ENCODE peak calls at places on chromosome 11, in eight cellular contexts. E is RWPE1, A is neural crest cell, Z is left cardiac atrium, N is fibroblast of the conjunctiva, X is right cardiac atrium, C is fibroblast of lung, D is ovary. T is an unnamed sample.

GRCh38 chr11:110712643-110713468 is 619 bp upstream of the ARHGAP20 start:
- DNase-seq in E (no peak), D (no peak), Z (peak), N (no peak), A (no peak), C (peak), X (peak), T (no peak)

GRCh38 chr11:1371377-1371776 is 18.4 kb upstream of the BRSK2 start:
- DNase-seq in D (no peak), A (no peak), N (no peak), X (no peak), Z (no peak), E (no peak), C (no peak), T (no peak)

GRCh38 chr11:105189586-105189985 is 50.0 kb upstream of the CARD18 start:
- DNase-seq in X (no peak), N (no peak), A (no peak), E (peak), D (no peak), C (no peak), Z (no peak), T (no peak)

GRCh38 chr11:57491371-57492061 is 24.0 kb downstream of the SLC43A1 start:
- DNase-seq in C (no peak), Z (no peak), N (no peak), D (no peak), X (peak), A (peak), E (no peak), T (no peak)

GRCh38 chr11:116457336-116458007 is 315.3 kb downstream of the BUD13 start:
- DNase-seq in A (no peak), X (no peak), D (no peak), N (no peak), Z (no peak), C (no peak), E (no peak), T (no peak)

GRCh38 chr11:110095554-110095953 is 2.4 kb downstream of the ZC3H12C start:
- DNase-seq in A (no peak), Z (no peak), E (peak), D (no peak), N (no peak), C (peak), X (no peak), T (no peak)

GRCh38 chr11:19597194-19597593 is 115.4 kb upstream of the NAV2 start:
- DNase-seq in D (no peak), C (peak), N (peak), Z (no peak), X (no peak), E (peak), A (no peak), T (peak)

GRCh38 chr11:43582837-43583462 is 97.6 kb upstream of the HSD17B12 start:
- DNase-seq in X (no peak), C (no peak), N (no peak), E (no peak), A (no peak), D (no peak), Z (no peak), T (no peak)

GRCh38 chr11:1073261-1073724 is 1.4 kb upstream of the MUC2 start:
- DNase-seq in N (no peak), C (peak), X (peak), A (no peak), Z (peak), D (peak), E (peak), T (no peak)

GRCh38 chr11:17463795-17464194 is 12.8 kb downstream of the ABCC8 start:
- DNase-seq in Z (no peak), D (no peak), A (no peak), N (no peak), C (no peak), E (no peak), X (no peak), T (no peak)

GRCh38 chr11:132610791-132611190 is 921.5 kb downstream of the OPCML start:
- DNase-seq in D (no peak), Z (no peak), A (no peak), E (no peak), N (no peak), C (peak), X (no peak), T (no peak)

GRCh38 chr11:127074151-127074761 is 73.7 kb upstream of the KIRREL3 start:
- DNase-seq in X (no peak), E (peak), C (peak), N (no peak), D (no peak), Z (peak), A (no peak), T (no peak)

GRCh38 chr11:71501071-71501985 is 25.7 kb upstream of the KRTAP5-7 start:
- DNase-seq in C (no peak), X (no peak), A (no peak), D (no peak), E (no peak), N (no peak), Z (no peak), T (no peak)

GRCh38 chr11:11505190-11505589 is 116.6 kb downstream of the GALNT18 start:
- DNase-seq in N (no peak), E (no peak), A (no peak), D (no peak), X (no peak), C (no peak), Z (no peak), T (no peak)

GRCh38 chr11:108592591-108593213 is 866 bp downstream of the EXPH5 start:
- DNase-seq in C (peak), Z (peak), X (peak), E (peak), N (no peak), A (peak), D (peak), T (no peak)

GRCh38 chr11:19553683-19554333 is 158.8 kb upstream of the NAV2 start:
- DNase-seq in Z (peak), E (peak), D (peak), X (peak), A (peak), C (peak), N (peak), T (peak)

GRCh38 chr11:77413850-77414249 is 60.0 kb downstream of the PAK1 start:
- DNase-seq in D (no peak), E (no peak), A (no peak), N (no peak), Z (no peak), X (no peak), C (no peak), T (no peak)

GRCh38 chr11:78241475-78241874 is 52.8 kb downstream of the USP35 start:
- DNase-seq in C (no peak), D (no peak), X (no peak), A (no peak), Z (no peak), N (no peak), E (no peak), T (no peak)

GRCh38 chr11:111336582-111337256 is 38.4 kb downstream of the POU2AF3 start:
- DNase-seq in Z (no peak), C (peak), E (no peak), X (no peak), N (peak), A (no peak), D (no peak), T (no peak)

T was measured in foreskin melanocyte.